ENCODE peak calls at places on chromosomes 7 and 10, in seven cellular contexts. O is A549, U is prostate gland, H is HCT116, B is body of pancreas, E is breast epithelium, M is stomach. V is an unnamed sample.

GRCh38 chr7:3215624-3216585 is 85.1 kb upstream of the SDK1 start:
- DNase-seq in O (no peak), U (peak), H (no peak), B (no peak), E (no peak), M (peak), V (no peak)

GRCh38 chr10:133251388-133252222 is 13.9 kb downstream of the VENTX start:
- DNase-seq in O (no peak), U (no peak), H (no peak), B (no peak), E (no peak), M (no peak), V (no peak)

GRCh38 chr7:120735791-120736190 is 122.2 kb downstream of the TSPAN12 start:
- DNase-seq in O (no peak), U (no peak), H (no peak), B (no peak), E (no peak), M (no peak), V (no peak)

GRCh38 chr10:69994262-69994661 is 58.4 kb upstream of the MACROH2A2 start:
- DNase-seq in O (peak), U (no peak), H (peak), B (peak), E (no peak), M (no peak), V (peak)

GRCh38 chr7:133310232-133310852 is 57.5 kb downstream of the EXOC4 start:
- DNase-seq in O (no peak), U (no peak), H (no peak), B (peak), E (no peak), M (peak), V (no peak)

GRCh38 chr7:69309601-69310000 is 288.7 kb upstream of the AUTS2 start:
- DNase-seq in O (no peak), U (no peak), H (no peak), B (no peak), E (no peak), M (no peak), V (no peak)

GRCh38 chr7:50962962-50963374 is 180.3 kb upstream of the GRB10 start:
- DNase-seq in O (peak), U (peak), H (peak), B (peak), E (no peak), M (peak), V (no peak)

GRCh38 chr7:1430056-1430845 is 29.0 kb downstream of the MICALL2 start:
- DNase-seq in O (no peak), U (no peak), H (no peak), B (no peak), E (no peak), M (no peak), V (no peak)

GRCh38 chr10:49175587-49176309 is 12.4 kb downstream of the TMEM273 start:
- DNase-seq in O (no peak), U (no peak), H (no peak), B (no peak), E (no peak), M (no peak), V (no peak)

GRCh38 chr7:7862393-7862792 is 106.2 kb upstream of the GLCCI1 start:
- DNase-seq in O (no peak), U (no peak), H (no peak), B (no peak), E (no peak), M (no peak), V (no peak)

GRCh38 chr10:27258838-27259532 is 18.4 kb upstream of the ACBD5 start:
- DNase-seq in O (no peak), U (no peak), H (no peak), B (no peak), E (no peak), M (peak), V (no peak)

GRCh38 chr10:80163741-80164341 is 31.3 kb downstream of the PLAC9 start:
- DNase-seq in O (no peak), U (no peak), H (no peak), B (no peak), E (no peak), M (peak), V (no peak)

GRCh38 chr10:34235164-34235832 is 579.8 kb downstream of the PARD3 start:
- DNase-seq in O (no peak), U (no peak), H (no peak), B (no peak), E (no peak), M (no peak), V (no peak)

GRCh38 chr10:34228066-34228465 is 587.0 kb downstream of the PARD3 start:
- DNase-seq in O (no peak), U (no peak), H (no peak), B (no peak), E (no peak), M (no peak), V (no peak)

GRCh38 chr10:34232481-34232880 is 582.6 kb downstream of the PARD3 start:
- DNase-seq in O (no peak), U (no peak), H (no peak), B (no peak), E (no peak), M (no peak), V (no peak)

GRCh38 chr10:34231441-34232180 is 583.5 kb downstream of the PARD3 start:
- DNase-seq in O (no peak), U (no peak), H (no peak), B (no peak), E (no peak), M (no peak), V (no peak)

DNA sequence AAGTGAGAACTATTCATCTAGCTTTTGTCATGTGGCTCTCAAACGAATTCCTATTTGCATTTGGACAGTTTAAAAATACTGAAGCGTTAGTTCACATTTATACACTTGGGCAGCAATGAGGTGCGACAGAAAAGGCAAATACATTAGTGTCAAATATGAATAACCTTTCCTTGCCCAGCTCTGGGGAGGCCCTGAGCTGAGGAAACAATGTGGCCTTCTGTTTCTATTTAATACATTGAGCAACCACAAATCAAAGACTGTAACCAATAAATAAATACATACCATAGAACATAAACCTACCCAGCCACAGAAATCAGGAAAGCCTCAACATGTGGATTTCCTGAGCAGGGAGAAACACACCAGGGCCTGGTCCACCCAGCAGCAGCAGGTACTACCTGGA is 585.2 kb downstream of the PARD3 start:
- DNase-seq in O (no peak), U (no peak), H (no peak), B (no peak), E (no peak), M (no peak), V (no peak)
- TF ChIP-seq POLR2A in O (no peak), U (no peak), H (no peak), B (no peak), E (no peak), M (no peak), V (no peak)

GRCh38 chr7:142391191-142391992 is 133.5 kb upstream of the PRSS58 start:
- DNase-seq in O (no peak), U (no peak), H (peak), B (no peak), E (no peak), M (no peak), V (no peak)
- TF ChIP-seq CTCF in O (no peak), U (no peak), H (peak), B (no peak), E (no peak), M (no peak), V (no peak)

GRCh38 chr7:46163245-46163644 is 242.2 kb upstream of the IGFBP3 start:
- DNase-seq in O (no peak), U (no peak), H (no peak), B (no peak), E (no peak), M (no peak), V (no peak)

GRCh38 chr7:46162582-46162981 is 241.5 kb upstream of the IGFBP3 start:
- DNase-seq in O (no peak), U (no peak), H (no peak), B (no peak), E (no peak), M (no peak), V (no peak)

GRCh38 chr7:46168671-46169383 is 247.8 kb upstream of the IGFBP3 start:
- DNase-seq in O (no peak), U (no peak), H (no peak), B (peak), E (no peak), M (no peak), V (no peak)

GRCh38 chr7:46168231-46168630 is 247.2 kb upstream of the IGFBP3 start:
- DNase-seq in O (no peak), U (no peak), H (no peak), B (no peak), E (no peak), M (no peak), V (no peak)

GRCh38 chr7:46165281-46165680 is 244.2 kb upstream of the IGFBP3 start:
- DNase-seq in O (no peak), U (no peak), H (no peak), B (no peak), E (no peak), M (no peak), V (no peak)
- TF ChIP-seq POLR2A in O (no peak), U (no peak), H (no peak), B (no peak), E (no peak), M (no peak), V (no peak)

DNA sequence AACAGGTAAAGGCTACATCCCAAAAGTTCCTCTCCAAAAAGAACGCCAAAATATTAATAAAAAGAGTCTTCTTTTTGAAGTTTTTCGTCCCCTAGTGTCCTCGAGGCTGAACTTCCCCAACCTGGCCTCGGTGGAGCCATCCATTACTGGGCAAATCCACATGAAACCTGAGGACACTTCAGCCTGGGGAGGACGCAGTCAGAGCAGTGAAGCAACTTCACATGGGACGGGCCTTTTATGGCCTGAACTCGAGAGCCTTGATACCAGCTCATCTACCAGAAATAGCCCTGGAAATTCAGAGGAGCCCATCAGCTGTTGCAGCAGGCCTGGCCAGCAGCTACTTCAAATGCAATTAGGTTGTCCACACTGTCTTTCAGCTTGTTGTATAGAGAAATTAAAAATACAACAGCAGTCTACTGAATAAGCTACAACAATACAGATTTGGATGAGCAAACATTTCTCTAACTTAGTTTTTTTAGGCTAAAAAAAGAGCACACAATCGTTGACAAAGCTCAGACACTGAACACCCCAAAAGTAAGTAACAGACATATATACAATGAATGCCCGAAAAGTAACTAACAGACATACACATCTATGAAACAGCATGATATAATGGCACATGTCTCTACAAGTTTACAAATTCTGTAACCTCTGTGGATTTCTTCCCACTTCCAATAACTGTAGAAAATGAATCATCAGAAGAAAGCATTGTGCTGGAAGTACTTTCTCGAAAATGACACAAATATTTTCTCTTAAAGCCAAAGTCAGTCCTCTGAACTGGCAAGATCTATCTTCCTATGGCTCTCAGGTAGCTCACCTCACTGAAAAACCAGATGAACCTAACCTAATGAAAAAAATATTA is at the start of gene SVIL:
- DNase-seq in O (no peak), U (peak), H (no peak), B (no peak), E (no peak), M (no peak), V (peak)
- TF ChIP-seq CTCF in O (no peak), U (no peak), H (no peak), B (no peak), E (peak), M (no peak), V (no peak)

GRCh38 chr7:143901710-143902587 is at the start of gene TCAF1:
- DNase-seq in O (peak), U (peak), H (peak), B (peak), E (peak), M (peak), V (peak)
- TF ChIP-seq POLR2A in O (peak), U (peak), H (peak), B (peak), E (peak), M (peak), V (peak)

GRCh38 chr10:3803884-3804741 is 19.1 kb upstream of the KLF6 start:
- DNase-seq in O (no peak), U (no peak), H (no peak), B (no peak), E (no peak), M (no peak), V (no peak)

GRCh38 chr10:3801558-3802192 is 16.7 kb upstream of the KLF6 start:
- DNase-seq in O (no peak), U (no peak), H (no peak), B (no peak), E (no peak), M (no peak), V (no peak)

GRCh38 chr10:3805227-3805790 is 20.3 kb upstream of the KLF6 start:
- DNase-seq in O (no peak), U (no peak), H (peak), B (no peak), E (no peak), M (no peak), V (no peak)

GRCh38 chr10:3802526-3803002 is 17.6 kb upstream of the KLF6 start:
- DNase-seq in O (no peak), U (no peak), H (no peak), B (no peak), E (no peak), M (no peak), V (no peak)

GRCh38 chr10:3803295-3803883 is 18.4 kb upstream of the KLF6 start:
- DNase-seq in O (no peak), U (no peak), H (no peak), B (peak), E (no peak), M (no peak), V (no peak)
- TF ChIP-seq CTCF in O (no peak), U (no peak), H (no peak), B (no peak), E (no peak), M (no peak), V (no peak)

DNA sequence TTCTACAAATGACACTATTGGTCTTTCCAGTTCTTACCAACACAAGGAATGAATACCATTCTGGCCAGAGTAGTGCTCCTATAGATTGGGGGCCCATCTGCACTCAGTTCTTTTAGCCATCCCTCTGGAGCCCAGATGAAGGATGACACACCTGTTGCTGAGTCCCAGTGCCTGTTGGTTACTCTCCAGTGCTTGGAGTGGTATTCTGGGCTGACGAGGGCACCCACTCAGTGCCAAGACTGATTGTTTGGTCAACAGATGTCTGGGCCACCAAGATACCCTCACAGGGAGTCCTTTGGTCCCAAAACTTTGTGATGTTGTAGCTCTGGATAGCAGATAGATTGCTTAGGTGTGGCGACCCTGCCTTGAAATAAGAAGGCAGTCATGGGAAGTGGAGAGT is 23.7 kb upstream of the ITGA8 start:
- DNase-seq in O (no peak), U (no peak), H (no peak), B (no peak), E (no peak), M (no peak), V (no peak)
- TF ChIP-seq POLR2A in O (no peak), U (no peak), H (no peak), B (no peak), E (no peak), M (no peak), V (no peak)

GRCh38 chr10:117477961-117478670 is 64.4 kb upstream of the EMX2 start:
- DNase-seq in O (peak), U (no peak), H (peak), B (no peak), E (no peak), M (no peak), V (no peak)
- TF ChIP-seq CTCF in O (peak), U (no peak), H (peak), B (no peak), E (no peak), M (no peak), V (no peak)

DNA sequence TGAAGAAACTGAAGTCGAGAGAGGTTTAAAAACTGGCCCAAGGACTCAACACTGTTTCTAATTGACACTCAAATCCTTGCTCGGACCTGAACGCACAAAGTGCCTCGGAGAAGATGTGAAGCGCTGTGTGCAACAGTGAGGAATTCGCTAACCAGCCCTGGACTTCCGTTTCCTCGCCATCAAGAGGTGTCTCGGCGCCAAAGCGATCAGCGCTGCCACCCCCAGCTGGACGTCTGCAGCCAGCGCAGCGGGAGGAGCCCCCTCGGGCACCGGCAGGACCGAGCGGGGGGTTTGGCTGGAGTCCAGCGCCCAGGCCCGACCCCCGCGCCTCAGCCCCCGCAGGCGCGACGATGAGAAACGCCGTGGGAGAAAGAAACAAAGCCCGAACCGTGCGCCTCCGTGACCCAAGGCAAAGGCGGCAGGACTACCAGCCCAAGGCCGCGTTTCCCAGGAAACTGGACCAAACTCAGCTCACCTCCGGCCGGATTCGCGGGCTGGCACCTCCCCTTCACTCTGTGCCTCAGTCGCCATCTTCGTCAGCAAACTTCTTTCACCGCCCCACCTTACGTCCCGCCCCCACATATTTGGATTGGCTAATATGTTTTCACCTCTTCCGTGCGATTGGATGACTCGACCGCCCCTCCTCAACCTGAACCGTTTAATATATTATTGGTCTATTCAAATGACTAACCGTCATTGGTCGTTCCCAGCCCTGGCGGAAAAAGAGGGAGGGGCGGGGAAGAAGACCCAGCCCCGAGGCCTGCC is at the start of gene ARHGAP19:
- DNase-seq in O (peak), U (peak), H (peak), B (peak), E (peak), M (peak), V (peak)
- TF ChIP-seq POLR2A in O (peak), U (peak), H (peak), B (peak), E (peak), M (peak), V (peak)